ENCODE peak calls at places on chromosomes 7 and 10, in five cellular contexts. Y is activated T-helper 9 cell treated with anti-CD3 and anti-CD28 coated beads, Interleukin-2, amount 50 U/mL, for 16 hours; E is DMS79 treated with DMSO at 0.1 percent for 48 hours; H is ELR; J is T-helper 1 cell. Z is an unnamed sample.

GRCh38 chr7:32108651-32109050 is 38.4 kb upstream of the PDE1C start:
- DNase-seq in Y (no peak), E (no peak), H (no peak), J (no peak), Z (peak)

GRCh38 chr7:42907316-42907715 is 4.6 kb downstream of the C7orf25 start:
- DNase-seq in Y (no peak), E (no peak), H (no peak), J (no peak), Z (peak)

GRCh38 chr7:80107278-80107677 is 27.4 kb upstream of the GNAI1 start:
- DNase-seq in Y (no peak), E (no peak), H (no peak), J (peak), Z (no peak)

GRCh38 chr10:93566435-93567276 is at the start of gene FFAR4:
- DNase-seq in Y (no peak), E (no peak), H (no peak), J (no peak), Z (peak)

GRCh38 chr10:121870413-121870812 is 57.4 kb downstream of the ATE1 start:
- DNase-seq in Y (no peak), E (no peak), H (no peak), J (no peak), Z (no peak)

GRCh38 chr10:5078781-5079180 is 15.4 kb upstream of the AKR1C3 start:
- DNase-seq in Y (no peak), E (no peak), H (no peak), J (no peak), Z (peak)

GRCh38 chr10:60654813-60655464 is 123.3 kb upstream of the CDK1 start:
- DNase-seq in Y (no peak), E (no peak), H (peak), J (no peak), Z (peak)

GRCh38 chr7:154862153-154862791 is 140.7 kb downstream of the PAXIP1 start:
- DNase-seq in Y (no peak), E (peak), H (no peak), J (no peak), Z (no peak)

GRCh38 chr7:156861212-156861611 is 31.8 kb downstream of the LMBR1 start:
- DNase-seq in Y (no peak), E (no peak), H (no peak), J (no peak), Z (no peak)

GRCh38 chr10:50393784-50394183 is 142.5 kb upstream of the ASAH2 start:
- DNase-seq in Y (no peak), E (no peak), H (peak), J (no peak), Z (peak)

GRCh38 chr10:98265403-98266378 is 2.3 kb downstream of the LOXL4 start:
- DNase-seq in Y (no peak), E (no peak), H (no peak), J (no peak), Z (no peak)

GRCh38 chr7:22443370-22444180 is 56.4 kb downstream of the STEAP1B start:
- DNase-seq in Y (no peak), E (no peak), H (peak), J (no peak), Z (peak)

GRCh38 chr7:153675141-153675540 is 377.1 kb upstream of the DPP6 start:
- DNase-seq in Y (no peak), E (no peak), H (no peak), J (no peak), Z (no peak)

GRCh38 chr7:122884186-122884585 is 2.1 kb downstream of the CADPS2 start:
- DNase-seq in Y (no peak), E (no peak), H (no peak), J (no peak), Z (no peak)

GRCh38 chr7:75716992-75717626 is 21.6 kb downstream of the HIP1 start:
- DNase-seq in Y (no peak), E (no peak), H (peak), J (no peak), Z (peak)

GRCh38 chr7:29408841-29409243 is 154.8 kb upstream of the PRR15 start:
- DNase-seq in Y (no peak), E (peak), H (peak), J (peak), Z (peak)

GRCh38 chr7:105245398-105246099 is 143.2 kb downstream of the SRPK2 start:
- DNase-seq in Y (no peak), E (peak), H (no peak), J (no peak), Z (no peak)

GRCh38 chr10:96090463-96090800 is 39.7 kb upstream of the ZNF518A start:
- DNase-seq in Y (no peak), E (no peak), H (no peak), J (no peak), Z (no peak)

GRCh38 chr10:79268100-79268670 is 79.1 kb upstream of the PPIF start:
- DNase-seq in Y (no peak), E (no peak), H (peak), J (no peak), Z (peak)

GRCh38 chr7:157932498-157933218 is 595.9 kb downstream of the DNAJB6 start:
- DNase-seq in Y (no peak), E (no peak), H (peak), J (peak), Z (peak)

GRCh38 chr10:88386878-88387773 is 196.0 kb downstream of the RNLS start:
- DNase-seq in Y (no peak), E (no peak), H (peak), J (peak), Z (peak)

GRCh38 chr7:90681336-90682019 is 85.4 kb downstream of the CDK14 start:
- DNase-seq in Y (no peak), E (no peak), H (no peak), J (no peak), Z (peak)

GRCh38 chr7:93043393-93043985 is 74.3 kb downstream of the SAMD9 start:
- DNase-seq in Y (no peak), E (no peak), H (peak), J (no peak), Z (peak)

GRCh38 chr10:133316266-133316665 is 7.6 kb downstream of the ZNF511 start:
- DNase-seq in Y (no peak), E (no peak), H (no peak), J (no peak), Z (no peak)

GRCh38 chr7:63900394-63901203 is 98.0 kb upstream of the ZNF722 start:
- DNase-seq in Y (peak), E (no peak), H (no peak), J (peak), Z (peak)

GRCh38 chr10:70186571-70186970 is 16.3 kb upstream of the SAR1A start:
- DNase-seq in Y (no peak), E (no peak), H (peak), J (no peak), Z (no peak)

GRCh38 chr10:132939957-132940790 is 2.2 kb downstream of the CFAP46 start:
- DNase-seq in Y (no peak), E (no peak), H (peak), J (peak), Z (peak)

GRCh38 chr7:31311465-31312074 is 29.0 kb downstream of the NEUROD6 start:
- DNase-seq in Y (no peak), E (no peak), H (no peak), J (no peak), Z (no peak)

GRCh38 chr10:63829573-63830149 is 308.5 kb downstream of the REEP3 start:
- DNase-seq in Y (no peak), E (no peak), H (no peak), J (no peak), Z (no peak)

GRCh38 chr7:140604760-140605159 is 35.9 kb downstream of the DENND2A start:
- DNase-seq in Y (no peak), E (no peak), H (peak), J (no peak), Z (peak)

GRCh38 chr7:50210706-50211115 is 93.8 kb upstream of the IKZF1 start:
- DNase-seq in Y (no peak), E (no peak), H (no peak), J (peak), Z (no peak)

GRCh38 chr10:86888585-86889381 is 68.6 kb downstream of the MMRN2 start:
- DNase-seq in Y (no peak), E (no peak), H (peak), J (peak), Z (peak)